ENCODE peak calls at places on chromosome 10, in five cellular contexts. R is psoas muscle, W is HFF-Myc, B is tibial nerve, P is coronary artery. Y is an unnamed sample.
A peak's percentile ranks its signal among the peaks of the same experiment; 100 is the strongest.

GRCh38 chr10:132654121-132654571 is 116.6 kb downstream of the INPP5A start:
- DNase-seq in R (peak; percentile 19), W (no peak), B (no peak), P (no peak), Y (no peak)

GRCh38 chr10:122475130-122475529 is 13.8 kb downstream of the HTRA1 start:
- DNase-seq in R (peak; percentile 80), W (no peak), B (no peak), P (no peak), Y (no peak)

GRCh38 chr10:128695931-128696330 is 569.7 kb upstream of the MKI67 start:
- DNase-seq in R (no peak), W (no peak), B (no peak), P (no peak), Y (no peak)

GRCh38 chr10:62373995-62374861 is at the start of gene ZNF365:
- DNase-seq in R (peak; percentile 17), W (no peak), B (no peak), P (no peak), Y (no peak)

GRCh38 chr10:92074126-92074887 is 150.7 kb downstream of the BTAF1 start:
- DNase-seq in R (no peak), W (no peak), B (no peak), P (no peak), Y (no peak)

GRCh38 chr10:7424315-7424714 is 13.5 kb upstream of the SFMBT2 start:
- DNase-seq in R (no peak), W (no peak), B (no peak), P (no peak), Y (no peak)

GRCh38 chr10:122147731-122148130 is 123.4 kb upstream of the BTBD16 start:
- DNase-seq in R (no peak), W (no peak), B (no peak), P (no peak), Y (no peak)

GRCh38 chr10:7408003-7408493 is 2.8 kb downstream of the SFMBT2 start:
- DNase-seq in R (peak; percentile 64), W (no peak), B (no peak), P (no peak), Y (no peak)

GRCh38 chr10:4671451-4672145 is 154.4 kb upstream of the AKR1E2 start:
- DNase-seq in R (no peak), W (no peak), B (no peak), P (no peak), Y (no peak)

GRCh38 chr10:101272229-101272868 is 43.1 kb upstream of the LBX1 start:
- DNase-seq in R (peak; percentile 40), W (peak; percentile 31), B (peak; percentile 21), P (no peak), Y (no peak)

GRCh38 chr10:132715791-132716680 is 69.9 kb downstream of the NKX6-2 start:
- DNase-seq in R (peak; percentile 7), W (no peak), B (peak; percentile 12), P (peak; percentile 62), Y (no peak)

GRCh38 chr10:5968681-5969453 is 8.5 kb downstream of the IL15RA start:
- DNase-seq in R (no peak), W (no peak), B (no peak), P (no peak), Y (no peak)

GRCh38 chr10:109735776-109736175 is 187.5 kb downstream of the XPNPEP1 start:
- DNase-seq in R (no peak), W (no peak), B (no peak), P (no peak), Y (no peak)

GRCh38 chr10:451021-451471 is 238.4 kb downstream of the DIP2C start:
- DNase-seq in R (no peak), W (no peak), B (no peak), P (no peak), Y (no peak)

DNA sequence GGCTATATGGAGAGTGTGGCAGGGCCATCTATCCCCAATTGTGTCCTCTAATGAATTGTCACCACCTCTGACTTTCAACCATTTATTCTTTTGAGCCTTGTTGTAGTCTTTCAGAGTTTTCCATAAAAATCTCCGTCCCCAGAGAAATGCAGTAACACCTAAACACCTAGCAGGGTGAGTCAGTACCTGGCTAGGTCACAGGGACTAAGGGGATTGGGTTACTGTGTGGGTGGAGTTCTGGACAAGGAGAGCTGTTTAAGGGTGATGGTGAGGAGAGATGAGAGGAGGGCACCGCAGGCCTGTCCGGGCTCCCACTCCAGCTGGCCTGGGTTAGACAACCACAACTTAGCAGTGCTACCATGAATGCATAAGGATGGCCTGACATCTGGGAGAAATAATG is 186.2 kb upstream of the LYZL1 start:
- DNase-seq in R (no peak), W (no peak), B (no peak), P (no peak), Y (no peak)
- TF ChIP-seq CTCF in R (no peak), W (no peak), B (no peak), P (no peak), Y (no peak)

DNA sequence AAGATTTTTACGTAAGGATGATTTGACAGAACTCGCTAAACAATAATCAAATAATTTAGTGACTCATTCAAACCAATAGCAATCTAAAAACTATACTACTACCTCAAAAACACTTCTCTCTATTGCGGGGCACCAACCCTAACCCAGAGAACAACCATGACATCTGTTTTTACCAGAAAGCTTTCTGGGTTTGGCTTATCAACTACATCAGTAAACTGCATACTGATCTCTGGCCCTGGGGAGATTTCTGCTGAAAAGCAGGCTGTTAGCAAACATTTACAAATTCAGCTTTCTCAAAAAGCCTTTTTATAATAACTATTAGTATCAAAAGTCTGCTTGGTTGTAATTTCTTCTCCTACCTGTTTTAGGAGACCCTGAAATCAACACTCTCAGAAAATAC is 144.5 kb upstream of the ZWINT start:
- DNase-seq in R (no peak), W (no peak), B (no peak), P (no peak), Y (no peak)
- H3K4me3 ChIP-seq in R (no peak overlapping the region), W (no peak overlapping the region), B (no peak overlapping the region), P (no peak overlapping the region), Y (no peak overlapping the region)

DNA sequence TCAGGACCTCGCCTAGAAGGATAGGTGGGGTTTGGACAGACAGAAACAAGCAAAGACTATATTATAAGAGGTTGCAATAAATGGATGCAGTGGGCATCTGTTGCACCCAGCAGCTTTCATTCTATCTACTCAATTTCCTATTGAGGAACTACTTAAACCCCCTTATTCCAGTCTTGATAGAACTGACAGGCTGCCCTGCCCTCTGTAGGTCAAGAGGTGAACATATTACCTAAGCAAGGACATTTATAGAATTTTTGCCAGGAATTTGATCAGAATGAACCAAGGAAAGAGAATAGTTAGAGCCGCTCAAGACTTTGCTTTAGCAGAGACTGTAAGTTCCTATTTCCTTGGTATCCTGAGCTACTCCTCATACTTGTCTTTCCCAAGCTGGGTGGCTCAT is 9.5 kb downstream of the VTI1A start:
- DNase-seq in R (no peak), W (no peak), B (no peak), P (no peak), Y (no peak)
- TF ChIP-seq CTCF in R (no peak), W (no peak), B (no peak), P (no peak), Y (no peak)

GRCh38 chr10:47164800-47165128 is 135.2 kb upstream of the GDF10 start:
- DNase-seq in R (no peak), W (no peak), B (no peak), P (no peak), Y (no peak)

GRCh38 chr10:47164126-47164799 is 135.7 kb upstream of the GDF10 start:
- DNase-seq in R (no peak), W (no peak), B (no peak), P (no peak), Y (no peak)

GRCh38 chr10:47166405-47166777 is 133.6 kb upstream of the GDF10 start:
- DNase-seq in R (peak; percentile 26), W (no peak), B (no peak), P (no peak), Y (no peak)

GRCh38 chr10:47165168-47165710 is 134.8 kb upstream of the GDF10 start:
- DNase-seq in R (no peak), W (no peak), B (no peak), P (no peak), Y (no peak)

GRCh38 chr10:47165711-47166404 is 134.1 kb upstream of the GDF10 start:
- DNase-seq in R (peak; percentile 76), W (no peak), B (peak; percentile 47), P (no peak), Y (peak; percentile 51)
- H3K4me3 ChIP-seq in R (peak overlapping the region; percentile 26), W (no peak overlapping the region), B (peak overlapping the region; percentile 44), P (peak overlapping the region; percentile 55), Y (no peak overlapping the region)

GRCh38 chr10:50560370-50560769 is 63.4 kb downstream of the SGMS1 start:
- DNase-seq in R (no peak), W (no peak), B (no peak), P (no peak), Y (no peak)
- TF ChIP-seq CTCF in R (no peak), W (no peak), B (no peak), P (no peak), Y (no peak)

GRCh38 chr10:74771054-74771453 is 55.3 kb upstream of the KAT6B start:
- DNase-seq in R (no peak), W (no peak), B (no peak), P (no peak), Y (no peak)

GRCh38 chr10:74766501-74766900 is 59.9 kb upstream of the KAT6B start:
- DNase-seq in R (no peak), W (no peak), B (no peak), P (no peak), Y (no peak)

GRCh38 chr10:74765465-74765864 is 60.9 kb upstream of the KAT6B start:
- DNase-seq in R (no peak), W (no peak), B (no peak), P (no peak), Y (no peak)

GRCh38 chr10:74775099-74775498 is 51.3 kb upstream of the KAT6B start:
- DNase-seq in R (no peak), W (no peak), B (no peak), P (no peak), Y (no peak)

DNA sequence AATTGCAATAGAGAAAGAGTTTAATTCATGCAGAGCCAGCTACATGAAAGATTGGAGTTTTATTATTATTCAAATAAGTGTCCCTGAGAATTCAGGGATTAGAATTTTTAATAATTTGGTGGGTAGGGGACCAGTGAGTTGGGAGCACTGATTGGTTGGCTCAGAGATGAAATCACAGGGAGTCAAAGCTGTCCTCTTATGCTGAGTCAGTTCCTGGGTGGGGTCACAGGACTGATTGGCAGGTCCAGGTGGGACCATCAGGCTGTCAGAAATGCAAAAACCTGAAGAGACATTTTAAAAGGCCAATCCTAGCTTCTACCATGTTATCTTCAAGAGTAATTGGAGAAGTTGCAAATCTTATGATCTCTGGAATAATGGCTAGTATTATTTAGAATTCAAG is 56.0 kb upstream of the KAT6B start:
- DNase-seq in R (no peak), W (no peak), B (no peak), P (no peak), Y (no peak)
- H3K4me3 ChIP-seq in R (no peak overlapping the region), W (no peak overlapping the region), B (no peak overlapping the region), P (no peak overlapping the region), Y (no peak overlapping the region)

GRCh38 chr10:78044699-78045098 is 11.0 kb downstream of the RPS24 start:
- DNase-seq in R (no peak), W (no peak), B (no peak), P (no peak), Y (no peak)

GRCh38 chr10:78046711-78047269 is 13.1 kb downstream of the RPS24 start:
- DNase-seq in R (no peak), W (no peak), B (no peak), P (no peak), Y (no peak)

GRCh38 chr10:78044179-78044578 is 10.5 kb downstream of the RPS24 start:
- DNase-seq in R (no peak), W (no peak), B (no peak), P (no peak), Y (no peak)

GRCh38 chr10:78045856-78046255 is 12.2 kb downstream of the RPS24 start:
- DNase-seq in R (no peak), W (no peak), B (no peak), P (no peak), Y (no peak)

GRCh38 chr10:78045237-78045636 is 11.6 kb downstream of the RPS24 start:
- DNase-seq in R (no peak), W (no peak), B (no peak), P (no peak), Y (no peak)
- TF ChIP-seq CTCF in R (no peak), W (no peak), B (no peak), P (no peak), Y (no peak)